ENCODE peak calls at places on chromosome 19, in seven cellular contexts. A is BE2C; T is stimulated activated CD4-positive, alpha-beta T cell treated with anti-CD3 and anti-CD28 coated beads, Interleukin-4, amount 100 ng/mL, for 48 hours; E is NCI-H2227 treated with DMSO at 0.1 percent for 48 hours; S is NCI-H1417 treated with DMSO at 0.1 percent for 48 hours; W is H4; D is RPMI7951. L is an unnamed sample.

GRCh38 chr19:43725468-43725867 is 9.6 kb downstream of the IRGC start:
- DNase-seq in A (no peak), T (no peak), E (no peak), S (no peak), W (no peak), D (peak), L (no peak)

GRCh38 chr19:6482343-6482686 is 728 bp upstream of the DENND1C start:
- DNase-seq in A (no peak), T (no peak), E (no peak), S (no peak), W (no peak), D (no peak), L (no peak)

GRCh38 chr19:57803594-57804325 is 11.0 kb downstream of the ZNF552 start:
- DNase-seq in A (no peak), T (no peak), E (peak), S (no peak), W (peak), D (peak), L (peak)

GRCh38 chr19:13884726-13885591 is 8.0 kb downstream of the NANOS3 start:
- DNase-seq in A (peak), T (no peak), E (no peak), S (peak), W (no peak), D (no peak), L (no peak)

GRCh38 chr19:2815923-2816322 is 3.7 kb upstream of the ZNF554 start:
- DNase-seq in A (no peak), T (no peak), E (no peak), S (no peak), W (no peak), D (no peak), L (no peak)

GRCh38 chr19:29535432-29535831 is 9.6 kb downstream of the VSTM2B start:
- DNase-seq in A (no peak), T (no peak), E (no peak), S (no peak), W (no peak), D (no peak), L (no peak)

GRCh38 chr19:9431475-9431874 is 3.9 kb downstream of the ZNF266 start:
- DNase-seq in A (peak), T (peak), E (no peak), S (no peak), W (peak), D (peak), L (peak)

GRCh38 chr19:48991823-48992570 is 1.1 kb downstream of the GYS1 start:
- DNase-seq in A (no peak), T (no peak), E (no peak), S (no peak), W (peak), D (peak), L (peak)

GRCh38 chr19:16429066-16429758 is 42.6 kb downstream of the EPS15L1 start:
- DNase-seq in A (no peak), T (no peak), E (no peak), S (no peak), W (no peak), D (no peak), L (no peak)

GRCh38 chr19:17183858-17184271 is 31.3 kb upstream of the USE1 start:
- DNase-seq in A (no peak), T (no peak), E (no peak), S (no peak), W (no peak), D (no peak), L (no peak)

GRCh38 chr19:53333071-53333465 is 481 bp upstream of the ZNF845 start:
- DNase-seq in A (peak), T (no peak), E (no peak), S (no peak), W (peak), D (no peak), L (no peak)

GRCh38 chr19:14033946-14034345 is 2.4 kb downstream of the IL27RA start:
- DNase-seq in A (no peak), T (no peak), E (no peak), S (no peak), W (no peak), D (no peak), L (no peak)

GRCh38 chr19:42282036-42282762 is 13.1 kb downstream of the CIC start:
- DNase-seq in A (peak), T (no peak), E (peak), S (no peak), W (no peak), D (peak), L (no peak)

GRCh38 chr19:14416743-14417214 is 2.4 kb downstream of the DDX39A start:
- DNase-seq in A (no peak), T (no peak), E (no peak), S (no peak), W (no peak), D (no peak), L (no peak)

GRCh38 chr19:39160523-39160861 is 34.9 kb downstream of the PAK4 start:
- DNase-seq in A (no peak), T (no peak), E (no peak), S (no peak), W (no peak), D (no peak), L (no peak)

GRCh38 chr19:48735031-48735615 is 5.3 kb downstream of the RASIP1 start:
- DNase-seq in A (no peak), T (no peak), E (peak), S (no peak), W (no peak), D (peak), L (peak)

GRCh38 chr19:5534787-5535586 is 32.8 kb downstream of the TINCR start:
- DNase-seq in A (peak), T (peak), E (no peak), S (no peak), W (no peak), D (no peak), L (no peak)

GRCh38 chr19:6233827-6234511 is 45.8 kb downstream of the MLLT1 start:
- DNase-seq in A (peak), T (no peak), E (no peak), S (no peak), W (no peak), D (no peak), L (no peak)